ENCODE peak calls at places on chromosome 9, in eight cellular contexts. H, L, N, F, Q, G, K and E are unnamed samples. For H3K4me1, the result is how much of the 10 kb centered on the place peaks cover.

GRCh38 chr9:76490249-76490990 is 31.4 kb downstream of the GCNT1 start:
- DNase-seq in K (no peak), G (no peak), N (no peak), F (no peak), Q (no peak), H (no peak), L (no peak), E (no peak)

GRCh38 chr9:129750010-129750409 is 2.8 kb downstream of the PTGES start:
- DNase-seq in N (no peak), H (no peak), L (no peak), K (no peak), F (no peak), Q (no peak), G (no peak), E (no peak)

GRCh38 chr9:126360073-126360472 is 33.4 kb downstream of the MVB12B start:
- DNase-seq in H (no peak), K (no peak), F (no peak), G (no peak), L (no peak), Q (no peak), N (no peak), E (no peak)

GRCh38 chr9:96085536-96086143 is 210.1 kb downstream of the ERCC6L2 start:
- DNase-seq in F (no peak), K (no peak), L (no peak), Q (no peak), G (no peak), N (no peak), H (no peak), E (no peak)

GRCh38 chr9:114417511-114417910 is 29.7 kb upstream of the AKNA start:
- DNase-seq in F (no peak), G (no peak), N (no peak), K (no peak), H (no peak), L (no peak), Q (no peak), E (no peak)

GRCh38 chr9:96485280-96485679 is 35.3 kb downstream of the HABP4 start:
- DNase-seq in K (no peak), H (no peak), G (no peak), Q (no peak), F (no peak), N (no peak), L (no peak), E (no peak)

GRCh38 chr9:135769489-135770202 is 67.7 kb downstream of the KCNT1 start:
- DNase-seq in L (no peak), K (no peak), G (no peak), F (no peak), H (no peak), Q (no peak), N (no peak), E (no peak)

GRCh38 chr9:18976368-18977238 is 56.4 kb downstream of the SAXO1 start:
- DNase-seq in N (no peak), H (no peak), G (no peak), Q (no peak), K (no peak), L (no peak), F (no peak), E (no peak)

GRCh38 chr9:125399165-125399564 is 137.5 kb downstream of the GAPVD1 start:
- DNase-seq in F (no peak), G (no peak), N (no peak), K (no peak), Q (no peak), L (no peak), H (no peak), E (no peak)

GRCh38 chr9:19480345-19480744 is 71.5 kb downstream of the ACER2 start:
- DNase-seq in G (no peak), F (no peak), H (no peak), K (no peak), L (no peak), Q (peak), N (no peak), E (no peak)

GRCh38 chr9:90034071-90034470 is 429.3 kb downstream of the GADD45G start:
- DNase-seq in F (no peak), L (no peak), H (no peak), Q (peak), G (no peak), N (no peak), K (no peak), E (no peak)
- H3K4me1 ChIP-seq in F (under half), L (under half), H (under half), Q (under half), G (under half), N (under half), K (under half), E (under half)

DNA sequence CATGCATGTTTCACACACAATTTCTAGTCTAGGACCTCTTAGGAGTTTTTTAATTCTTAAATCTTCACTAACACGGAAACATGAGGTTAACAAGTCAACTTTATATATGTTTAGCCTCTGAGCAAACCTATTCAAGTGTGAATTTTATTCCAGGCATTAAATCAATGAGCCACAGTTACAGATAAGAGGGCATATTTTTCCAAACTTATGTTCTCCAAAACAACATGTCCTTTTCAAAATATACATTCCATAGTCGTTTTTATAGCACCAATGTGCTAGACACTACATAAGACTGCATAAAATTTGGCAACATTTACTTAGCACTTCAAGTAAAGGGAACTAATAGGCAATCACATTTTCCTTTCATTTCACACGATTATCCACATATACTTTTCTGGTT is 6.5 kb downstream of the TMEM245 start:
- DNase-seq in G (no peak), L (no peak), Q (no peak), H (no peak), K (no peak), N (no peak), F (no peak), E (no peak)
- H3K4me1 ChIP-seq in G (half or more), L (under half), Q (under half), H (half or more), K (half or more), N (under half), F (half or more), E (under half)

GRCh38 chr9:79007701-79008483 is 563.9 kb upstream of the TLE4 start:
- DNase-seq in G (no peak), Q (no peak), L (no peak), H (no peak), F (no peak), N (no peak), K (no peak), E (no peak)
- H3K4me1 ChIP-seq in G (under half), Q (under half), L (under half), H (under half), F (under half), N (under half), K (under half), E (under half)

GRCh38 chr9:97518166-97518908 is 16.9 kb downstream of the TMOD1 start:
- DNase-seq in F (no peak), Q (no peak), H (no peak), G (no peak), K (no peak), N (no peak), L (no peak), E (no peak)

GRCh38 chr9:97518909-97519307 is 17.4 kb downstream of the TMOD1 start:
- DNase-seq in K (no peak), H (peak), Q (no peak), L (peak), N (no peak), G (no peak), F (no peak), E (peak)

GRCh38 chr9:97521576-97522333 is 20.3 kb downstream of the TMOD1 start:
- DNase-seq in Q (no peak), L (no peak), K (no peak), F (no peak), G (no peak), H (no peak), N (no peak), E (no peak)

GRCh38 chr9:97517331-97518089 is 16.0 kb downstream of the TMOD1 start:
- DNase-seq in N (no peak), F (no peak), Q (no peak), H (no peak), L (no peak), K (no peak), G (no peak), E (no peak)

DNA sequence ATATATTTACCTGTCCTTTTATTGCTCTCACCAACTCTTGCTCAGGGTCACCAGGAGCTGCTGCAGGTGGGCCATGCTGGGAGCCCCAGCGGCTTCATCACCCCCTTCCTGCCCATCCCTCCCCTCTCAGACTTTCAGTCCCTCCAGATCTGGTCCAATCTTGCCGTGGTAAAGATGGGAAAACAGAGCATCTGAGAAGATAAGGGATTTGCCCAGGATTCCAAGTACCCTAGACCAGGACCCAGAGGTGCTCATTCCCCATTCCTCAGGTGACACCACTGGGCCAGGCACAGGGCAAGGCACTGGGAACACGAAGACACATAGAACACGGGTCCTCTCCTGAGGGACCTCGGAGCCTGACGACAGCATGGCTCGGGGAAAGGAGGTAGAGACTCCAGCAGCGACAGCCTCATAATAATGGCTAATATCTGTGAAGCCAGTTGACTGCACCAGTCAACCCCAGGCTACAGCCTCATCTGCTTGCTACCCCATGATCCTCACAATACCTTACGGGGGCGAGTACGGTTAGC is 18.0 kb downstream of the TMOD1 start:
- DNase-seq in L (no peak), G (no peak), H (no peak), F (no peak), Q (no peak), K (no peak), N (no peak), E (no peak)
- H3K4me1 ChIP-seq in L (under half), G (under half), H (under half), F (under half), Q (under half), K (under half), N (under half), E (under half)

DNA sequence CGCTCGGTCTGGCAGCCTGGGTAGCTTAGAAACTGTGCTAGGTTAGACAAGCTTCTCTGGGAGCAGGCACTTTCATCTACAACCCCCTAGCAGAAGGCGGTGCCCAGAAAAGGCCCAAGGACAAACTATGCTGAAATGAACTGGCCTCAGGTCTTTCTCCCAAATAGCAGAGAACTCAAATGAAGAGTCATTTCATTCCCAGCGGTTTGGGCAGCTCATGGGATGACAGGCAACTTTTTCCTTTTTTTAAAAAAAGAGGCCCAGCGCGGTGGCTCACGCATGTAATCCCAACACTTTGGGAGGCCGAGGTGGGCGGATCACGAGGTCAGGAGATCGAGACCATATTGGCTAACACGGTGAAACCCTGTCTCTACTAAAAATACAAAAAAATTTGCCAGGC is 2.5 kb downstream of the RAPGEF1 start:
- DNase-seq in F (no peak), H (no peak), K (no peak), G (peak), L (no peak), N (peak), Q (no peak), E (no peak)
- H3K4me1 ChIP-seq in F (under half), H (half or more), K (under half), G (half or more), L (under half), N (under half), Q (under half), E (under half)

DNA sequence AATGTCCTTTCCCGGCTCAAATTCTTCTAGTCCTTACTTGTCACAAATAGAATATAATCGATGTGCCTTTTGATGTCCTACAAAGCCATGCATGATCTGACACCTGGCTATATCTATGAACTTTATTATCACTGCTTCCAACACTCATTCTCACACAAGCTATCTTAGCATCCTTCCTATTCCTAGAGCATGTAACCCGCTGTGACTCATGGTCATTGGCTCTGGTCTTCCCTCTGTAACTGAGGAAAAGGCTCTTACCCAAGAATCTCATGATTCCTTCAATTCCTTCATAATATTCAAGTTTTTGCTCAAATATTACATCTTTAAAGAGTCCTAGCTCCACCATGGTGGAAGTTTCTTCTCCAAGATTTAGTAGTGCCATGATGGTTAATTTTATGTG is 480.0 kb upstream of the PAPPA start:
- DNase-seq in H (no peak), N (no peak), F (no peak), K (no peak), G (no peak), Q (no peak), L (no peak), E (no peak)
- H3K4me1 ChIP-seq in H (under half), N (under half), F (under half), K (under half), G (under half), Q (under half), L (under half), E (under half)

GRCh38 chr9:122325124-122325523 is 45.7 kb upstream of the PTGS1 start:
- DNase-seq in N (no peak), L (no peak), F (no peak), Q (peak), K (no peak), G (no peak), H (no peak), E (no peak)

GRCh38 chr9:122329592-122329991 is 41.2 kb upstream of the PTGS1 start:
- DNase-seq in G (no peak), F (no peak), Q (no peak), L (no peak), K (no peak), H (no peak), N (peak), E (no peak)

GRCh38 chr9:122322553-122322952 is 48.3 kb upstream of the PTGS1 start:
- DNase-seq in H (no peak), K (no peak), F (no peak), Q (peak), N (no peak), G (no peak), L (no peak), E (no peak)

GRCh38 chr9:122331523-122331927 is 39.3 kb upstream of the PTGS1 start:
- DNase-seq in K (no peak), H (no peak), L (no peak), N (no peak), Q (peak), F (no peak), G (no peak), E (no peak)

GRCh38 chr9:122327175-122327574 is 43.6 kb upstream of the PTGS1 start:
- DNase-seq in Q (no peak), F (no peak), G (no peak), H (no peak), K (no peak), L (no peak), N (no peak), E (no peak)
- H3K4me1 ChIP-seq in Q (under half), F (under half), G (under half), H (under half), K (under half), L (under half), N (under half), E (under half)